ENCODE peak calls at places on chromosome 12, in five cellular contexts. One of them, this sample, is unnamed.

GRCh38 chr12:121454921-121455320 is 55.0 kb downstream of the RNF34 start:
- DNase-seq in HCT116: no peak
- DNase-seq in SK-N-SH: no peak
- DNase-seq in K562: no peak
- DNase-seq in H1: no peak
- DNase-seq in this sample: no peak

GRCh38 chr12:102216086-102216691 is 18.6 kb upstream of the PMCH start:
- DNase-seq in HCT116: peak
- DNase-seq in SK-N-SH: no peak
- DNase-seq in K562: no peak
- DNase-seq in H1: no peak
- DNase-seq in this sample: no peak

GRCh38 chr12:124115976-124116690 is 143.1 kb downstream of the ZNF664 start:
- DNase-seq in HCT116: no peak
- DNase-seq in SK-N-SH: no peak
- DNase-seq in K562: no peak
- DNase-seq in H1: no peak
- DNase-seq in this sample: no peak

GRCh38 chr12:124720019-124720686 is 143.5 kb downstream of the SCARB1 start:
- DNase-seq in HCT116: no peak
- DNase-seq in SK-N-SH: no peak
- DNase-seq in K562: no peak
- DNase-seq in H1: no peak
- DNase-seq in this sample: no peak

GRCh38 chr12:111429760-111430417 is 24.2 kb downstream of the SH2B3 start:
- DNase-seq in HCT116: no peak
- DNase-seq in SK-N-SH: peak
- DNase-seq in K562: no peak
- DNase-seq in H1: no peak
- DNase-seq in this sample: no peak

GRCh38 chr12:2751686-2752085 is 43.1 kb upstream of the FKBP4 start:
- DNase-seq in HCT116: no peak
- DNase-seq in SK-N-SH: peak
- DNase-seq in K562: no peak
- DNase-seq in H1: peak
- DNase-seq in this sample: no peak

GRCh38 chr12:28313631-28314030 is 123.4 kb downstream of the CCDC91 start:
- DNase-seq in HCT116: no peak
- DNase-seq in SK-N-SH: no peak
- DNase-seq in K562: no peak
- DNase-seq in H1: no peak
- DNase-seq in this sample: no peak

GRCh38 chr12:4015225-4016076 is 142.3 kb upstream of the PARP11 start:
- DNase-seq in HCT116: no peak
- DNase-seq in SK-N-SH: no peak
- DNase-seq in K562: no peak
- DNase-seq in H1: no peak
- DNase-seq in this sample: no peak

GRCh38 chr12:101204598-101205304 is 5.3 kb downstream of the SLC5A8 start:
- DNase-seq in HCT116: no peak
- DNase-seq in SK-N-SH: no peak
- DNase-seq in K562: no peak
- DNase-seq in H1: no peak
- DNase-seq in this sample: no peak

GRCh38 chr12:13189254-13189653 is 7.3 kb upstream of the EMP1 start:
- DNase-seq in HCT116: no peak
- DNase-seq in SK-N-SH: no peak
- DNase-seq in K562: no peak
- DNase-seq in H1: no peak
- DNase-seq in this sample: no peak

GRCh38 chr12:106760184-106760531 is 14.3 kb upstream of the RIC8B start:
- DNase-seq in HCT116: no peak
- DNase-seq in SK-N-SH: no peak
- DNase-seq in K562: no peak
- DNase-seq in H1: no peak
- DNase-seq in this sample: no peak
- TF ChIP-seq JUND in HCT116: no peak
- TF ChIP-seq JUND in SK-N-SH: no peak
- TF ChIP-seq JUND in K562: no peak
- TF ChIP-seq JUND in H1: no peak
- TF ChIP-seq JUND in this sample: no peak

DNA sequence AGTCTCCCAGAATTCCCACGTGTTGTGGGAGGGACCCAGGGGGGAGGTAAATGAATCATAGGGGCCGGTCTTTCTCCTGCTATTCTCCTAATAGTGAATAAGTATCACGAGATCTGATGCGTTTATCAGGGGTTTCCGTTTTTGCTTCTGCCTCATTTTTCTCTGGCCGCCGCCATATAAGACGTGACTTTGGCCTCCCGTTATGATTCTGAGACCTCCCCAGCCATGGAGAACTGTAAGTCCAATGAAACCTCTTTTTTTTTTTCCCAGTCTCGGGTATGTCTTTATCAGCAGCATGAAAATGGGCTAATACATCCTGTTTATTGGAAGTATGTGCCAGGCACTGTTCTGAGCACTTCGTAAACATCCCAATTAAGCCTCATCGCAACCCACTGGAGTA is 788 bp downstream of the KRT72 start:
- DNase-seq in HCT116: no peak
- DNase-seq in SK-N-SH: no peak
- DNase-seq in K562: no peak
- DNase-seq in H1: no peak
- DNase-seq in this sample: no peak
- TF ChIP-seq JUND in HCT116: no peak
- TF ChIP-seq JUND in SK-N-SH: no peak
- TF ChIP-seq JUND in K562: no peak
- TF ChIP-seq JUND in H1: no peak
- TF ChIP-seq JUND in this sample: no peak

GRCh38 chr12:45990468-45991288 is at the start of gene SCAF11:
- DNase-seq in HCT116: peak
- DNase-seq in SK-N-SH: peak
- DNase-seq in K562: peak
- DNase-seq in H1: peak
- DNase-seq in this sample: peak

GRCh38 chr12:45988259-45988658 is 2.1 kb downstream of the SCAF11 start:
- DNase-seq in HCT116: no peak
- DNase-seq in SK-N-SH: no peak
- DNase-seq in K562: no peak
- DNase-seq in H1: no peak
- DNase-seq in this sample: no peak

GRCh38 chr12:45991289-45992249 is 1.2 kb upstream of the SCAF11 start:
- DNase-seq in HCT116: peak
- DNase-seq in SK-N-SH: peak
- DNase-seq in K562: peak
- DNase-seq in H1: peak
- DNase-seq in this sample: peak

GRCh38 chr12:45989277-45989856 is 1.0 kb downstream of the SCAF11 start:
- DNase-seq in HCT116: peak
- DNase-seq in SK-N-SH: no peak
- DNase-seq in K562: no peak
- DNase-seq in H1: no peak
- DNase-seq in this sample: no peak

GRCh38 chr12:45989857-45990467 is 412 bp downstream of the SCAF11 start:
- DNase-seq in HCT116: peak
- DNase-seq in SK-N-SH: peak
- DNase-seq in K562: peak
- DNase-seq in H1: peak
- DNase-seq in this sample: peak
- TF ChIP-seq JUND in HCT116: no peak
- TF ChIP-seq JUND in SK-N-SH: no peak
- TF ChIP-seq JUND in K562: no peak
- TF ChIP-seq JUND in H1: no peak
- TF ChIP-seq JUND in this sample: no peak

GRCh38 chr12:129687731-129688130 is 216.1 kb downstream of the TMEM132D start:
- DNase-seq in HCT116: no peak
- DNase-seq in SK-N-SH: no peak
- DNase-seq in K562: no peak
- DNase-seq in H1: no peak
- DNase-seq in this sample: no peak
- TF ChIP-seq JUND in HCT116: no peak
- TF ChIP-seq JUND in SK-N-SH: no peak
- TF ChIP-seq JUND in K562: no peak
- TF ChIP-seq JUND in H1: no peak
- TF ChIP-seq JUND in this sample: no peak

DNA sequence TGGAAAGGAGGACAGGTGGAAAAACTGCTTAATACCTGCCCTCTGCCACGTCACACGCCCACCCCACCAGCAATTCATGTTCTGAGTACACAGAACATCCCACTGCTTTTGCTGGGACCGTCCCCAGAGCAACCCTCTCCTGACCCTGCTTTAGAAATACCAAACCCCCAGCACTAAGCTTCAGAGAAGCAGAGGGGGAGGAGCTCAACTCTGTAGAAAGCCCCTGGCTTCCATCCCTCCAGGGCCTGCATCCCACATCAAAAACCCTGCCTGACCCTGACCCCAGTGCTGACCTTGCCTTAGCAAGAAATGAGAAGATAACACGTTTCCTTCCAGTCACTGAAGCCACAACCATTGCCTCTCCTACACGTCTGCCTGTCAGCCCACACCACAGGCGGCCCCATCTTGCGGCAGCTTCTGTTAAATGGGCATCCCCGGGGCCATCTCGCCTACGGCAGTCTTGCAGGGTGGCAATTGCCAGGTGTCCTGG is 19.7 kb downstream of the VDR start:
- DNase-seq in HCT116: no peak
- DNase-seq in SK-N-SH: no peak
- DNase-seq in K562: peak
- DNase-seq in H1: no peak
- DNase-seq in this sample: no peak
- TF ChIP-seq JUND in HCT116: no peak
- TF ChIP-seq JUND in SK-N-SH: no peak
- TF ChIP-seq JUND in K562: no peak
- TF ChIP-seq JUND in H1: no peak
- TF ChIP-seq JUND in this sample: no peak

GRCh38 chr12:85948340-85948739 is 74.2 kb downstream of the NTS start:
- DNase-seq in HCT116: no peak
- DNase-seq in SK-N-SH: no peak
- DNase-seq in K562: no peak
- DNase-seq in H1: no peak
- DNase-seq in this sample: no peak

GRCh38 chr12:85949253-85949652 is 75.2 kb downstream of the NTS start:
- DNase-seq in HCT116: no peak
- DNase-seq in SK-N-SH: no peak
- DNase-seq in K562: no peak
- DNase-seq in H1: no peak
- DNase-seq in this sample: no peak

GRCh38 chr12:85947286-85947685 is 73.2 kb downstream of the NTS start:
- DNase-seq in HCT116: no peak
- DNase-seq in SK-N-SH: no peak
- DNase-seq in K562: no peak
- DNase-seq in H1: no peak
- DNase-seq in this sample: no peak

GRCh38 chr12:85955127-85955526 is 81.0 kb downstream of the NTS start:
- DNase-seq in HCT116: peak
- DNase-seq in SK-N-SH: peak
- DNase-seq in K562: no peak
- DNase-seq in H1: no peak
- DNase-seq in this sample: no peak

GRCh38 chr12:85951823-85952222 is 77.7 kb downstream of the NTS start:
- DNase-seq in HCT116: peak
- DNase-seq in SK-N-SH: peak
- DNase-seq in K562: no peak
- DNase-seq in H1: no peak
- DNase-seq in this sample: peak
- TF ChIP-seq JUND in HCT116: no peak
- TF ChIP-seq JUND in SK-N-SH: no peak
- TF ChIP-seq JUND in K562: no peak
- TF ChIP-seq JUND in H1: no peak
- TF ChIP-seq JUND in this sample: no peak

DNA sequence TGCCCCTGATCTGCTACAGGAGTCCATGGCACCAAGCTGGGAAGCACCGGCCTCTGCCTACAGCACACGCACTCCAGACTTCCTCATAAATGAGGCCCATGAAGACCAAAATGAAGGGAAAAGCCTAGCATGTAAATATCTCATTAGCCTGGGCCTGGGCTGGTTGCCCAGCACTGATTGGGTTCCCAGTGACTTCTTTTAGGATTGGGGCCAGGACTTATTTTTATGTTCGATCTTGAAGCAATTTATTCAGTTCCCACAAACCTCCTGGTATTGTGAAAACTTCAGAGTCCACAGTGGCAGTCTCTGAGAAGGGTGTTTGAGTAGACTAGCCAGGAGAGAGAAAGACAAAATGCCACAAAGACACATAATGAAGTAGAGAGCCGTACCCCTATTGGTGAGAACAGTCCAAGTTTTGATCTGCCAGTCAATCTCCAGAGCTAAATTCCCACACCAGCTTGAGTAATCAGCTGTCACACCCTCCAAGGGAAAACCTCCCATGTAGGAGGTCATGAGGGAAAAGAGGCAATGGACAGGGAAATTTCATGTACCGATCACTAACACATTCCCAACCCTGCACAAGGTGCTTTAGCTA is 78.2 kb downstream of the PHLDA1 start:
- DNase-seq in HCT116: no peak
- DNase-seq in SK-N-SH: no peak
- DNase-seq in K562: no peak
- DNase-seq in H1: no peak
- DNase-seq in this sample: no peak
- TF ChIP-seq JUND in HCT116: peak
- TF ChIP-seq JUND in SK-N-SH: no peak
- TF ChIP-seq JUND in K562: no peak
- TF ChIP-seq JUND in H1: no peak
- TF ChIP-seq JUND in this sample: no peak

GRCh38 chr12:89470741-89471504 is 53.7 kb downstream of the GALNT4 start:
- DNase-seq in HCT116: peak
- DNase-seq in SK-N-SH: peak
- DNase-seq in K562: peak
- DNase-seq in H1: no peak
- DNase-seq in this sample: peak
- TF ChIP-seq JUND in HCT116: no peak
- TF ChIP-seq JUND in SK-N-SH: no peak
- TF ChIP-seq JUND in K562: no peak
- TF ChIP-seq JUND in H1: no peak
- TF ChIP-seq JUND in this sample: no peak

DNA sequence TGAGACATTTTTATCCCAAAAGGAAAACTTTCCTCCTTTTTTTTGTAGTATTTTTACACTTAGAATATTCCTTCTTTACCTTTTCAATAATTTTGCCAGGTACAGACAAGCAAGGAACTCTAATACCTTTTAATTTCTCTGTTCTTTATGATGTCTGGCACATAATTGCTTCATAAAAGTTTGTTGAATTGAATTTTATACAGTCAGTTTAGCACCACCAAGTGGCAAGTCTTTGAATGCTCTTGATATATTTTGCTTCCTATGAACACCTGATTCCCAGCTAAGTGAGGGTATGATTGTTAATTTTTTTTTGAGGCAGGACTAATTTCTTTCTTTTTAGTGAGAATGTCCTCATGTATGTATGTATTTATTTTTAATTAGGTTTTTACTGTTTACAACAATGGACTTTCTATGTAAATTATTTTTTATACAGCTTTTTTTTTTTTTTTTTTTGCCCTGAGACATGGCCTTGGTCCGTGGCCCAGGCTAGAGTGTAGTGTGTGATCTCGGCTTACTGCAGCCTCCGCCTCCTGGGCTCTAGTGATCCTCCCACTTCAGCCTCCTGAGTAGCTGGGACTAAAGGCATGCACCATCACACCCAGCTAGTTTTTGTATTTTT is 6.9 kb downstream of the TBC1D15 start:
- DNase-seq in HCT116: peak
- DNase-seq in SK-N-SH: peak
- DNase-seq in K562: no peak
- DNase-seq in H1: no peak
- DNase-seq in this sample: no peak
- TF ChIP-seq JUND in HCT116: no peak
- TF ChIP-seq JUND in SK-N-SH: no peak
- TF ChIP-seq JUND in K562: no peak
- TF ChIP-seq JUND in H1: no peak
- TF ChIP-seq JUND in this sample: no peak

This sample was measured in T47D.